ENCODE peak calls at places on chromosomes 5 and 9, in ten cellular contexts. B is mammary epithelial cell, R is aorta, J is HCT116, I is K562, T is heart left ventricle, U is H9, M is cardiac muscle cell, K is SK-N-SH, D is neuronal stem cell. P is an unnamed sample.

GRCh38 chr9:73165911-73166310 is 14.2 kb downstream of the ANXA1 start:
- DNase-seq in B (no peak), R (no peak), J (no peak), I (no peak), T (no peak), U (no peak), M (no peak), K (no peak), D (no peak), P (no peak)

GRCh38 chr5:143166661-143167420 is 236.6 kb downstream of the NR3C1 start:
- DNase-seq in B (no peak), R (no peak), J (no peak), I (no peak), T (no peak), U (no peak), M (no peak), K (no peak), D (no peak), P (no peak)

GRCh38 chr5:116415989-116416388 is 158.6 kb downstream of the SEMA6A start:
- DNase-seq in B (no peak), R (no peak), J (no peak), I (no peak), T (no peak), U (no peak), M (no peak), K (no peak), D (no peak), P (no peak)

GRCh38 chr9:112925058-112925641 is 34.5 kb upstream of the SLC46A2 start:
- DNase-seq in B (peak; percentile 20), R (no peak), J (peak; percentile 39), I (peak; percentile 24), T (no peak), U (peak; percentile 37), M (peak; percentile 51), K (peak; percentile 51), D (no peak), P (peak; percentile 60)

GRCh38 chr9:14831661-14832060 is 78.6 kb downstream of the FREM1 start:
- DNase-seq in B (no peak), R (no peak), J (no peak), I (no peak), T (no peak), U (no peak), M (no peak), K (no peak), D (no peak), P (no peak)

GRCh38 chr5:139882961-139883539 is 87.4 kb downstream of the PSD2 start:
- DNase-seq in B (peak; percentile 23), R (no peak), J (no peak), I (peak; percentile 32), T (no peak), U (no peak), M (no peak), K (peak; percentile 55), D (no peak), P (no peak)

GRCh38 chr9:10059044-10059443 is 553.8 kb downstream of the PTPRD start:
- DNase-seq in B (peak; percentile 88), R (no peak), J (no peak), I (no peak), T (no peak), U (no peak), M (no peak), K (no peak), D (no peak), P (peak; percentile 54)

GRCh38 chr5:126998895-126999570 is 31.3 kb downstream of the MARCHF3 start:
- DNase-seq in B (no peak), R (no peak), J (no peak), I (no peak), T (no peak), U (no peak), M (no peak), K (no peak), D (no peak), P (no peak)

GRCh38 chr5:5009240-5009639 is 130.9 kb upstream of the ADAMTS16 start:
- DNase-seq in B (no peak), R (no peak), J (no peak), I (no peak), T (no peak), U (no peak), M (no peak), K (no peak), D (no peak), P (no peak)

GRCh38 chr9:100442072-100442471 is 15.1 kb downstream of the MSANTD3 start:
- DNase-seq in B (no peak), R (no peak), J (no peak), I (no peak), T (no peak), U (peak; percentile 45), M (no peak), K (no peak), D (no peak), P (no peak)

GRCh38 chr5:96370981-96371380 is 62.1 kb downstream of the PCSK1 start:
- DNase-seq in B (no peak), R (no peak), J (no peak), I (no peak), T (no peak), U (no peak), M (no peak), K (no peak), D (no peak), P (no peak)

DNA sequence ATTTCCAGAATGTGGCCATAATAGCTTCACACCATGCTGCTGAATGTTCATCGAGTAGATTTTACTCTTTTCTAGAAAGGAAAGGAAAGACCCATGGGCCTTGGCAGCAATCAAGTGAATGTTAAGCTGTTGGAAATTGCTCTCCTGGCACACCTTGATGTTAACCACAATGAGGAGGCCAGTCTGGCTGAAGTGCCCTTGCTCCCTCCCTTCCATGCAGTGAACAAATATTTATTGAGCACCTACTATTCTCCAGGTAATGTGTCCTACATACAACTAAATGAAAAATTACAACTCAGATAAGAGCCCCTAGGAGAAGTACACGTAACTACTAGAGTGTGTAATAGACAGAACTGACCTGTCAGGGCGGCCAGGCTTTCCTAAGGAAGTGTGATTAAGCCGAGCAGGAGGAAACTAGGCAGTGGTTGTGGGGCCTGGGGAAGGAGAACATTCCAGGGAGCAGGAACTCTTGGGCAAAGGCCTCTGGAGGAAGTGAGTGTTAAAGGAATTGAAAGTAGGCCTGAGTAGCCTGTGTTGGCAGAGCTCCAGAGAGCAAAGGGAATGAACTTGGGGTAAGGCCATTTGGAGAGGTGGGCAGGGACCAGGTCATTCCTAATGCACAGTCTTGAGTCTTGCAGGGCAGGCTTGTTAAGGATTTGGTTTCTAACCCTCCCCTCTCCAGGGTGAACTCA is 9.2 kb upstream of the ZSWIM6 start:
- DNase-seq in B (no peak), R (no peak), J (no peak), I (no peak), T (peak; percentile 28), U (no peak), M (no peak), K (no peak), D (no peak), P (no peak)
- H3K4me1 ChIP-seq in B (peaks cover 4% of the 10 kb centered on the region), R (peaks cover 3% of the 10 kb centered on the region), J (no peaks in the 10 kb centered on the region), I (no peaks in the 10 kb centered on the region), T (no peaks in the 10 kb centered on the region), U (peaks cover 3% of the 10 kb centered on the region), M (no peaks in the 10 kb centered on the region), K (peaks cover 7% of the 10 kb centered on the region), D (peaks cover 2% of the 10 kb centered on the region), P (peaks cover 27% of the 10 kb centered on the region)

DNA sequence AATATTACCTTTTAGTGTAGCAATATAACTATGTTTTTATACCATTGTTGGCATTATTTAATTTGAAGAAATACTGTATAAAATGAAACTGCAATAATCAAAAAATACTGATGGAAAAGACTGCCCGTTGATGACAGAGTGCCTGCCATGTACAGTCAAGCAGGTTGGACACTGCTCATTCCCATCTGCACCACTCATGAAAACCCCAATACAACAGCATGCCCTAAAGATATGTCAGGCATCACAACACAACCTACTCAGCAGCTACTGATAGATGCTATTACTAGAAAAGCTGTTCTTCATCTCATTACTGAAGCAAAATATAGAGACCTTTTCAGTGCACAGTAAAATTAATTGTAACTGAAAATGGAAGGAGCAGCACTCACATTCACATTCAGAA is 195.0 kb upstream of the RASEF start:
- DNase-seq in B (no peak), R (no peak), J (no peak), I (no peak), T (no peak), U (no peak), M (no peak), K (no peak), D (no peak), P (no peak)
- H3K27ac ChIP-seq in B (no peak overlapping the region), R (no peak overlapping the region), J (no peak overlapping the region), I (no peak overlapping the region), T (no peak overlapping the region), U (no peak overlapping the region), M (peak overlapping the region; percentile 70), K (no peak overlapping the region), D (no peak overlapping the region), P (no peak overlapping the region)

GRCh38 chr9:134838651-134839431 is 41.8 kb upstream of the FCN2 start:
- DNase-seq in B (no peak), R (no peak), J (no peak), I (no peak), T (no peak), U (no peak), M (no peak), K (no peak), D (no peak), P (no peak)

GRCh38 chr9:134841180-134841904 is 39.3 kb upstream of the FCN2 start:
- DNase-seq in B (no peak), R (no peak), J (no peak), I (no peak), T (no peak), U (no peak), M (no peak), K (no peak), D (no peak), P (no peak)

GRCh38 chr9:134840511-134840910 is 40.1 kb upstream of the FCN2 start:
- DNase-seq in B (no peak), R (no peak), J (no peak), I (no peak), T (no peak), U (no peak), M (no peak), K (no peak), D (no peak), P (no peak)

GRCh38 chr9:134837529-134837928 is 43.1 kb upstream of the FCN2 start:
- DNase-seq in B (no peak), R (no peak), J (no peak), I (no peak), T (no peak), U (no peak), M (no peak), K (no peak), D (no peak), P (no peak)

GRCh38 chr9:134839441-134840125 is 41.0 kb upstream of the FCN2 start:
- DNase-seq in B (no peak), R (no peak), J (no peak), I (peak; percentile 34), T (no peak), U (peak; percentile 71), M (no peak), K (peak; percentile 55), D (no peak), P (no peak)
- H3K4me1 ChIP-seq in B (no peaks in the 10 kb centered on the region), R (no peaks in the 10 kb centered on the region), J (no peaks in the 10 kb centered on the region), I (peaks cover 7% of the 10 kb centered on the region), T (no peaks in the 10 kb centered on the region), U (no peaks in the 10 kb centered on the region), M (no peaks in the 10 kb centered on the region), K (no peaks in the 10 kb centered on the region), D (peaks cover 5% of the 10 kb centered on the region), P (no peaks in the 10 kb centered on the region)

DNA sequence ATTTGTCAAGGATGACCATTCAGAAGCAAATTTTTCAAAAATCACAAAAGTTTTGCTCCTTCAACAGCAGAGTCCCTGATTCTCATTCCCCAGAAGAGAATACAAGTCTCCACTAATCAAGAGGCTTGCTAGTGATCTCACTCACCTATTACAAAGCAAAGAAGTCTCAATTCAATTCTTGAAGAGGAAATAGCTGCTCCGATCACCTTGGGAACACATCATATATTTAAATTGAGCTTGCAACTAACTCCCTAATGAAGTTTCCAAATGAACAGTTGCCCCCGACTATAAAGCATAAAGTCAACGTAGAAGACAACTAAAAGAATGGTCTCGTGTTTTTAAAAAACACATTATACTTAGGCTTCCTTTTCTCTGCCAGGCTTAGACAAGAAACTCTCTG is 1.6 kb downstream of the LIFR start:
- DNase-seq in B (no peak), R (no peak), J (no peak), I (no peak), T (no peak), U (no peak), M (no peak), K (no peak), D (no peak), P (no peak)
- H3K27ac ChIP-seq in B (no peak overlapping the region), R (no peak overlapping the region), J (no peak overlapping the region), I (no peak overlapping the region), T (peak overlapping the region; percentile 95), U (no peak overlapping the region), M (peak overlapping the region; percentile 0), K (no peak overlapping the region), D (no peak overlapping the region), P (peak overlapping the region; percentile 39)

P was measured in A673.